ENCODE peak calls at places on chromosomes 6 and 20, in four cellular contexts. X is GM12878, D is K562, Q is HepG2. S is an unnamed sample.

GRCh38 chr6:41963371-41963770 is 21.8 kb upstream of the CCND3 start:
- DNase-seq in X (no peak), D (no peak), Q (peak; percentile 29), S (no peak)

GRCh38 chr6:169837529-169838250 is 86.3 kb downstream of the ERMARD start:
- DNase-seq in X (no peak), D (no peak), Q (no peak), S (no peak)

GRCh38 chr6:82298012-82298411 is 50.5 kb upstream of the IBTK start:
- DNase-seq in X (no peak), D (peak; percentile 24), Q (no peak), S (peak; percentile 46)

GRCh38 chr20:62739581-62740285 is 31.1 kb downstream of the NTSR1 start:
- DNase-seq in X (no peak), D (no peak), Q (no peak), S (no peak)

GRCh38 chr20:54044156-54044555 is 26.2 kb downstream of the BCAS1 start:
- DNase-seq in X (no peak), D (peak; percentile 66), Q (no peak), S (peak; percentile 51)

GRCh38 chr6:76166874-76167273 is 94.4 kb upstream of the IMPG1 start:
- DNase-seq in X (no peak), D (no peak), Q (no peak), S (no peak)

GRCh38 chr6:100664274-100665040 is 199.7 kb upstream of the SIM1 start:
- DNase-seq in X (no peak), D (peak; percentile 31), Q (no peak), S (peak; percentile 57)

GRCh38 chr6:130288065-130288464 is 65.3 kb upstream of the SAMD3 start:
- DNase-seq in X (no peak), D (no peak), Q (no peak), S (peak; percentile 2)

GRCh38 chr6:168684906-168685305 is 243.9 kb downstream of the SMOC2 start:
- DNase-seq in X (no peak), D (no peak), Q (no peak), S (no peak)

GRCh38 chr6:14713008-14713452 is 532.8 kb upstream of the JARID2 start:
- DNase-seq in X (no peak), D (peak; percentile 60), Q (no peak), S (peak; percentile 91)

GRCh38 chr6:158852312-158853071 is 33.3 kb upstream of the EZR start:
- DNase-seq in X (no peak), D (no peak), Q (no peak), S (no peak)

GRCh38 chr20:34316191-34316814 is 13.1 kb upstream of the AHCY start:
- DNase-seq in X (no peak), D (peak; percentile 51), Q (no peak), S (peak; percentile 33)

GRCh38 chr6:140051521-140052455 is 677.3 kb upstream of the CITED2 start:
- DNase-seq in X (no peak), D (no peak), Q (no peak), S (peak; percentile 98)

GRCh38 chr20:63740501-63741353 is 1.2 kb downstream of the SLC2A4RG start:
- DNase-seq in X (no peak), D (peak; percentile 86), Q (peak; percentile 95), S (peak; percentile 86)

GRCh38 chr6:112781236-112781635 is 434.1 kb downstream of the RFPL4B start:
- DNase-seq in X (no peak), D (no peak), Q (peak; percentile 5), S (peak; percentile 10)

GRCh38 chr20:24978493-24978892 is 14.1 kb downstream of the APMAP start:
- DNase-seq in X (no peak), D (no peak), Q (no peak), S (no peak)

GRCh38 chr6:26475823-26476729 is 18.3 kb downstream of the BTN2A1 start:
- DNase-seq in X (no peak), D (peak; percentile 54), Q (peak; percentile 31), S (peak; percentile 27)

GRCh38 chr20:50508171-50508761 is 1.9 kb upstream of the PTPN1 start:
- DNase-seq in X (no peak), D (no peak), Q (peak; percentile 62), S (no peak)

GRCh38 chr6:1724124-1724523 is 114.4 kb downstream of the FOXC1 start:
- DNase-seq in X (no peak), D (no peak), Q (no peak), S (no peak)

DNA sequence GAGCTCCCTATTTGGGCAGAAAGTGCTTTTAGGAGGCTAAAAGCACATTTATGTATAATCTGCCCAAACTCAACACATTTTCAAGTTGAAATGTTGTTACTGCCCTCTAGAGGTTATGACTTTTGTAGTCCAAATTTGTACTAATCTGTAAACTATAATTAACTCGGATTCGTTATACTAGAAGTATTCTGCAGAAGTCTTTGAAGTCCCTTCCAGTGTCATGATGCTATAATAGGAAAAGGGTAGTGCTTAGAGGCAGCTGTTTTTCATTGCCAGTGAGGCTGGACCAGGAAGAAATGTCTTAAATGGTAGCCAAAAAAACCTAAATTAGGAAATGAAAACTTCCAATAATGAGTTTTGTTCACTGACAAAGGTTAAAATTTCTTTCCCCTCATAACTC is 44.8 kb upstream of the EMILIN3 start:
- DNase-seq in X (no peak), D (peak; percentile 14), Q (no peak), S (peak; percentile 28)
- TF ChIP-seq MXI1 in X (no peak), D (no peak), Q (no peak), S (no peak)

DNA sequence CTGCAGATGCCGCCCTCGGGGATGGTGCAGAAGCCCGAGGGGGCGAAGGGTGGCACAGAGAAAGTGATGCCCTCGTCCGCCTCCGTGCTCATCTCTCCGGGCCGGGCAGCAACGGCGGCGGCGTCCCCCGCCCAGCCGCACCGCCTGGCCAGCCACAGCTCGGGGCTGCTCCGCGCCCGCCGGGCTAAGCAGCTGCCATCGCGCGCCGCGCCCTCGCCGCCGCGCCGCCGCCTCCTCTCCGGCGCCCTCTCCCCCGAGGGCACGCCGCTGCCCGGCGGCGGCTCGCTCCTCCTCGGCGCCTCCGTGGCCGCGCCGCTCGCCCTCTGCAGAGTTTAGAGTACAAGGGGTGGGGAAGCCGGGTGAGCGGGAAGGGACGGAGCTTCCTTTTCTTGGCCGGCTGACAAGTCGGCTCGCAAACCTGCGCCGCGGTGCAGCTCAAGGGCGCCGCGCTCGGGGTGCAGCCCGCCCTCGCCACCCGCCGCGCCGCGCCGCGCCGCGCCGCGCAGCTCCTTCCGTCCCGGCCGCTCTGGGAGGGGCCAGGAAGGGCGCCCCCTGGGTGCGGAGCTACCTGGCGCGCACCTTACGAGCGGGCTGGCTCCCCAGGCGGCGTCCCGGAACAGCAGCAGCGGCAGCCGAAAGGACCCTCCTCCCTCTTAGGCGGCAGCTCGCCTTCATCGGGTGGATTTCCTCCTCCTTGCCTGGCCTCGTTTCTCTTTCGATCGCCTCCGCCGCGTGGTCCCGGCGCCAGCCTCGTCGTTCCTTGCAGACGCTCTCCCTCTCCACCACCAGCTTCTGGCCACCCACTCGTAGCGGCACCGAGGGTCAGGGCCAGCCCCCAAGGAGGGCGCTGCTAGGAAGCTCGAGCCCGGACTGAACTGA is at the start of gene MAP3K5:
- DNase-seq in X (no peak), D (peak; percentile 94), Q (peak; percentile 33), S (peak; percentile 72)
- TF ChIP-seq POLR2A in X (peak; percentile 87), D (peak; percentile 86), Q (no peak), S (no peak)

GRCh38 chr20:47557218-47557617 is 55.5 kb downstream of the NCOA3 start:
- DNase-seq in X (no peak), D (no peak), Q (no peak), S (no peak)

GRCh38 chr20:47558699-47559098 is 57.0 kb downstream of the NCOA3 start:
- DNase-seq in X (no peak), D (no peak), Q (no peak), S (no peak)

GRCh38 chr20:47558295-47558694 is 56.6 kb downstream of the NCOA3 start:
- DNase-seq in X (no peak), D (no peak), Q (no peak), S (no peak)

GRCh38 chr20:47559141-47559540 is 57.5 kb downstream of the NCOA3 start:
- DNase-seq in X (no peak), D (no peak), Q (no peak), S (peak; percentile 24)

GRCh38 chr20:47557791-47558190 is 56.1 kb downstream of the NCOA3 start:
- DNase-seq in X (no peak), D (no peak), Q (no peak), S (peak; percentile 11)
- H3K4me2 ChIP-seq in X (no peak overlapping the region), D (no peak overlapping the region), Q (no peak overlapping the region), S (no peak overlapping the region)

DNA sequence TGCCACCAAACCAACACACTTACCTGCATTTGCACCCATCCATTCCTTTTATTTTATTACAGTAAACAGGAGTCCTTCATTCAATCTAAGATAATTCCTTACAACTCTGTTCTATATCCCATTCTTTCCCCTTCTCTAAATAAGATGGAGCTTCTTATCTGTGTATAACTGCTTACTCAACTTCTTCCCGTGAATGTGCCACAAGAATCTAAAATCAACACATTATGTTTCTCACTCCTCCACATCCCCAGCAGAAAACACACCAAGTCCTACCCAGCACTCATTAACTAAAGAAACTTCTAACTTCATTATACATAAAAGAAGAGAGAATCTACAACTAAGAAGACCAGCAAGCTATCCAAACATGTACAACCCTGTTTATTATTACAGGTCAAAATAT is 141.1 kb downstream of the COL21A1 start:
- DNase-seq in X (no peak), D (no peak), Q (no peak), S (no peak)
- TF ChIP-seq MXI1 in X (no peak), D (no peak), Q (no peak), S (no peak)

DNA sequence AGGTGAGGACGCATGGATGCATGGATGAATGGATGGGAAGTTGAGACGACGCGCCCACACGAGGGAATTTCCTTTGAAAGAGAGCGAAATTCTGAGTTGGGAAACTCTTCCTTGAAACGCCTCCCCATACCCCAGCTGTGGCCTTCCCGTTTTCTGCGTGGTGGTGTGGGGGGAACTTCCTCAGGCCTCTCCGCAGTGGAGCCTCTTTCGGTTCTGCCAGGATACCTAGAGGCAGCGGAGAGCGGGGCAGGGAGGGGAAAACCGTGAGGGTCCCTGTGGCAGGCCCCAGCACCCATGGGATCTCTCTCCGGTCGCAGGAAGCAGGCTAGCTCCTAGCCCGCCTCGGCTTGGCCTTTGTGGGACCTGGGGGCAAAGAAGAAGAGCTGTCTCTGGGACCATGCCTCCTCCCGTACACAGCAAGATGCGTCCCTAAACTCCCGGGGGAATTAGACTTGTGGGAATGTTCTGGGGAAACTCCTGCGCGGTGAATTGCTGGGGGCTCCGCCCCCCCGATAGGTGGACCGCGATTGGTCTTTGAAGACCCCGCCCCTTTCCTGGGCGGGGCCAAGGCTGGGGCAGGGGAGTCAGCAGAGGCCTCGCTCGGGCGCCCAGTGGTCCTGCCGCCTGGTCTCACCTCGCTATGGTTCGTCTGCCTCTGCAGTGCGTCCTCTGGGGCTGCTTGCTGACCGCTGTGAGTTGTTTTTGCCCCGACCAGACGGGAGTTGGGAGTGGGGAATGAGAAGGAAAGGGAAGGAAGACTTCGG is at the start of gene CD40:
- DNase-seq in X (peak; percentile 76), D (peak; percentile 87), Q (peak; percentile 71), S (peak; percentile 23)
- TF ChIP-seq POLR2A in X (peak; percentile 97), D (no peak), Q (peak; percentile 86), S (no peak)

DNA sequence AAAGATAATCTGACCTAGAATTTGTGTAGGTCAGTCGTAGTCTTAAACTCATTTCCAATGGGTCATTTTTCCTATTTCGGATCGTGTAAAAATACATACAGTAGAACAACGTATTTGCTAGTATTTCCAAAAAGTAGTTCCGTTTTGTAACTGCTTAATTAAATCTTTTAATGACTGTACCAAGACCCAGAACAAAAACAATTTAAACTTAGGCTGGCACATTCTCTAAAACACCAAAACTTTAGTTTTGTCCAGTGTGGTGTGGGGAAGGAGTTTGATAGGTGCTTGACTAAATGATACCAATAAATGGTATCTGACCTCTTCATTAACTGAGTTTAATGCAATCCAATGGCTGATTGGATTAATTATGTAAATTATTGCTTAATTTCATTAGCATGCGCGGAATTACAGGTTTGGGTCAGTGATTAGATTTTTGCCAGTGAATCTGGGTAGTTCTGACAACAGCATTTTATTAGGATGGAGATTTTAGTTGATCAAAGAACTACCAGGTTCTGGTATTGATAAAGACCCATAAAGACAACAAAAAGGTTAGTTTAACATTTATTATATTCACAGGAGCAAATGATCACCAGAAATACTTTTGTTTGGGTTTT is 20.8 kb downstream of the OR2B2 start:
- DNase-seq in X (no peak), D (no peak), Q (no peak), S (no peak)
- H3K4me2 ChIP-seq in X (peak overlapping the region; percentile 89), D (peak overlapping the region; percentile 79), Q (peak overlapping the region; percentile 81), S (peak overlapping the region; percentile 64)

S was measured in IMR-90.